ENCODE peak calls at places on chromosomes 7 and 10, in seven cellular contexts. S, W, V, E, P, F and L are unnamed samples.

GRCh38 chr7:144127714-144128334 is 4.8 kb downstream of the OR2A14 start:
- DNase-seq in V (peak; percentile 74), F (peak; percentile 78), E (peak; percentile 94), S (peak; percentile 84), P (peak; percentile 67), W (peak; percentile 87), L (peak; percentile 90)

GRCh38 chr10:86968271-86968993 is at the start of gene ADIRF:
- DNase-seq in P (no peak), V (peak; percentile 68), E (no peak), S (peak; percentile 68), W (peak; percentile 70), F (no peak), L (peak; percentile 14)

GRCh38 chr7:73470208-73470607 is 36.6 kb downstream of the FZD9 start:
- DNase-seq in P (no peak), F (no peak), S (no peak), V (no peak), E (no peak), W (no peak), L (no peak)

GRCh38 chr10:116545122-116545521 is 609 bp upstream of the PNLIP start:
- DNase-seq in W (no peak), E (no peak), P (no peak), S (no peak), V (no peak), F (no peak), L (no peak)

GRCh38 chr7:68581417-68581816 is 1016.9 kb upstream of the AUTS2 start:
- DNase-seq in W (no peak), P (no peak), E (no peak), V (no peak), S (no peak), F (no peak), L (no peak)

GRCh38 chr7:142384508-142384922 is 126.7 kb upstream of the PRSS58 start:
- DNase-seq in F (no peak), S (no peak), E (no peak), P (peak; percentile 43), W (no peak), V (no peak), L (no peak)

GRCh38 chr10:55091691-55092328 is 290.8 kb upstream of the PCDH15 start:
- DNase-seq in V (no peak), E (no peak), P (peak; percentile 1), S (no peak), F (no peak), W (no peak), L (no peak)

GRCh38 chr7:142438923-142439515 is 181.2 kb upstream of the PRSS58 start:
- DNase-seq in F (no peak), W (no peak), V (no peak), P (no peak), S (no peak), E (no peak), L (no peak)

GRCh38 chr10:130190065-130190736 is 54.0 kb downstream of the GLRX3 start:
- DNase-seq in F (peak; percentile 71), P (peak; percentile 75), S (peak; percentile 79), E (peak; percentile 84), W (peak; percentile 91), V (peak; percentile 83), L (peak; percentile 77)

GRCh38 chr10:116371737-116372136 is 47.5 kb downstream of the CCDC172 start:
- DNase-seq in S (no peak), E (no peak), W (no peak), F (no peak), V (no peak), P (no peak), L (no peak)

GRCh38 chr10:72292223-72292691 is 18.5 kb downstream of the DDIT4 start:
- DNase-seq in F (no peak), E (no peak), P (no peak), W (no peak), V (no peak), S (no peak), L (no peak)

GRCh38 chr7:19098510-19098909 is 18.9 kb downstream of the TWIST1 start:
- DNase-seq in E (no peak), P (no peak), V (no peak), F (no peak), S (no peak), W (no peak), L (no peak)

GRCh38 chr10:110040767-110041478 is 33.1 kb downstream of the ADD3 start:
- DNase-seq in S (no peak), F (no peak), W (no peak), P (peak; percentile 25), V (no peak), E (no peak), L (no peak)

GRCh38 chr10:13528875-13529713 is at the start of gene BEND7:
- DNase-seq in F (peak; percentile 65), W (peak; percentile 45), S (peak; percentile 20), V (peak; percentile 56), E (no peak), P (peak; percentile 16), L (peak; percentile 60)

GRCh38 chr10:114629824-114630430 is 28.1 kb downstream of the ABLIM1 start:
- DNase-seq in S (no peak), V (no peak), E (no peak), F (no peak), W (no peak), P (peak; percentile 45), L (no peak)
- TF ChIP-seq POLR2A in S (no peak), V (no peak), E (no peak), F (no peak), W (no peak), P (no peak), L (no peak)

GRCh38 chr7:80147543-80148376 is 13.1 kb downstream of the GNAI1 start:
- DNase-seq in W (no peak), F (no peak), E (no peak), S (no peak), P (peak; percentile 87), V (no peak), L (no peak)

GRCh38 chr7:80154656-80155325 is 20.2 kb downstream of the GNAI1 start:
- DNase-seq in S (no peak), E (no peak), P (peak; percentile 51), F (no peak), W (no peak), V (no peak), L (no peak)

GRCh38 chr7:80153446-80153845 is 18.8 kb downstream of the GNAI1 start:
- DNase-seq in S (no peak), V (no peak), E (no peak), P (peak; percentile 50), F (no peak), W (no peak), L (no peak)

GRCh38 chr7:80150621-80151273 is 16.1 kb downstream of the GNAI1 start:
- DNase-seq in P (peak; percentile 54), E (no peak), W (no peak), V (no peak), F (no peak), S (no peak), L (no peak)

GRCh38 chr7:80151274-80151665 is 16.6 kb downstream of the GNAI1 start:
- DNase-seq in W (no peak), S (no peak), F (no peak), P (peak; percentile 57), V (no peak), E (no peak), L (no peak)
- H3K4me1 ChIP-seq in W (peaks cover 4% of the 10 kb centered on the region), S (no peaks in the 10 kb centered on the region), F (peaks cover 86% of the 10 kb centered on the region), P (peaks cover 20% of the 10 kb centered on the region), V (peaks cover 28% of the 10 kb centered on the region), E (peaks cover 7% of the 10 kb centered on the region), L (no peaks in the 10 kb centered on the region)

GRCh38 chr7:55144333-55144954 is 125.6 kb downstream of the EGFR start:
- DNase-seq in V (no peak), W (no peak), P (no peak), E (no peak), S (no peak), F (peak; percentile 31), L (no peak)
- TF ChIP-seq CTCF in V (no peak), W (no peak), P (peak; percentile 22), E (no peak), S (no peak), F (peak; percentile 41), L (no peak)

DNA sequence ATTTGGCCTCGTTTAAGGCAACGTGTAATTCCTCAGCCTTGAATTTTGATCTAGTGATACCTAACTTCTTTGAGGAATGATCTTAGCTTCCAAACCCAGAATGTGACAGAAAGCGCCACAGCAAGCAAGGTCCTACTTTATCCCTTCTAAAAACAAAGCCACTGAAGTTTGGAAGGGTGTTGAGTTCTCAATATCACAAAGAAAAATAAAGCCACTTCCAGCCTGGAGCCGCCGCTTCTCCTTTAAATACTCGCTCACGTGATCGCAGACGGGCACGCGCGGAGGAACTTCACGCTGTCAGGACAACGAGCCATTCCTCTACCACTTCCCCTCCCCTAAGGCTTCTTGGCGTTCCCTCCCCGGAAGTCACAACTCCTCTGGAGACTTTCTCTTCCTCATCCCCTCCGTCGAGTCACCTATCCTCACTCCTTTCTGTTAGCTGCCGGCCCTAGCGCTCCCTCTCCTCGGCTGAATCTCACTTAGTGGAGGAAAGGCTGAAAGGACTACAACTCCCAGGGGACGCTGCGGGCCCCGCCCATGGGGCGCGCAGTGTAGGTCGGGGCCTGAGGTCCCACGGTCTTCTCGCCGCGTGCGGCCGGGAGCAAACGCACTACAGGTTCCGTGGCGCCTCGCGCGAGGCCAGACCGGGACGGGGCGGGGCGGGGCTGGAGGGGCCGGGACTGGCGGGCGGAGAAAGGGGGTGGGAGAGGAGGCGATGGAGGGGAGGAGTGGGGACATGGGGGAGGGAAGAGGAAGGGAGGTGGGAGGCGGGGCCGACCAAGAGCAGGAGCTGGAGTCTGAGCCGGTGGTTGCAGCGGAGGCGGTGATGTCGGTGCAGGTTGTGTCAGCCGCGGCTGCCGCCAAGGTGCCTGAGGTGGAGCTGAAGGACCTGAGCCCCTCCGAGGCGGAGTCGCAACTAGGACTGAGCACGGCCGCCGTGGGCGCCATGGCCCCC is at the start of gene AHCYL2:
- DNase-seq in P (peak; percentile 96), F (peak; percentile 92), W (peak; percentile 98), S (peak; percentile 97), V (peak; percentile 98), E (peak; percentile 92), L (peak; percentile 99)
- TF ChIP-seq POLR2A in P (peak; percentile 61), F (peak; percentile 76), W (peak; percentile 8), S (peak; percentile 21), V (no peak), E (peak; percentile 52), L (peak; percentile 17)

GRCh38 chr10:126906704-126907422 is 1.6 kb downstream of the DOCK1 start:
- DNase-seq in W (no peak), E (no peak), S (no peak), P (no peak), V (no peak), F (no peak), L (peak; percentile 4)
- H3K4me1 ChIP-seq in W (peaks cover 5% of the 10 kb centered on the region), E (peaks cover 14% of the 10 kb centered on the region), S (no peaks in the 10 kb centered on the region), P (peaks cover 25% of the 10 kb centered on the region), V (peaks cover 43% of the 10 kb centered on the region), F (peaks cover 20% of the 10 kb centered on the region), L (no peaks in the 10 kb centered on the region)

GRCh38 chr7:38932509-38933168 is 23.6 kb upstream of the VPS41 start:
- DNase-seq in V (peak; percentile 49), P (peak; percentile 25), S (no peak), F (peak; percentile 43), E (peak; percentile 73), W (peak; percentile 61), L (peak; percentile 67)
- TF ChIP-seq CTCF in V (peak; percentile 80), P (peak; percentile 74), S (peak; percentile 55), F (peak; percentile 90), E (peak; percentile 70), W (peak; percentile 27), L (peak; percentile 34)

GRCh38 chr7:85079434-85079833 is 107.4 kb downstream of the SEMA3D start:
- DNase-seq in W (no peak), F (no peak), S (no peak), V (no peak), P (no peak), E (no peak), L (no peak)
- TF ChIP-seq POLR2A in W (no peak), F (no peak), S (no peak), V (no peak), P (no peak), E (no peak), L (no peak)